ENCODE peak calls at places on chromosomes 13 and 19, in nine cellular contexts. D, W, E, Z, V, G, N, A and O are unnamed samples. For H3K36me3, the result is how much of the 10 kb centered on the place peaks cover.

GRCh38 chr19:45492627-45493470 is 4.0 kb downstream of the RTN2 start:
- DNase-seq in A (peak), V (peak), Z (no peak), N (no peak), D (no peak), W (no peak), E (peak), G (peak), O (no peak)

GRCh38 chr13:44516771-44517170 is 59.4 kb downstream of the TSC22D1 start:
- DNase-seq in G (no peak), A (no peak), V (no peak), D (no peak), N (no peak), W (no peak), E (no peak), Z (no peak), O (no peak)

GRCh38 chr13:114279770-114280169 is 1.6 kb upstream of the UPF3A start:
- DNase-seq in E (no peak), D (no peak), G (no peak), N (no peak), V (no peak), Z (no peak), W (no peak), A (no peak), O (no peak)

GRCh38 chr19:3284759-3285646 is 60.5 kb downstream of the CELF5 start:
- DNase-seq in Z (no peak), V (peak), N (peak), W (no peak), G (peak), A (peak), D (no peak), E (peak), O (peak)

GRCh38 chr19:45630463-45630862 is 8.7 kb downstream of the EML2 start:
- DNase-seq in A (no peak), W (no peak), N (no peak), D (no peak), Z (no peak), E (peak), V (no peak), G (no peak), O (no peak)

GRCh38 chr13:94063096-94063495 is 416.4 kb downstream of the DCT start:
- DNase-seq in N (no peak), Z (no peak), W (no peak), E (peak), V (no peak), A (no peak), G (no peak), D (no peak), O (no peak)

GRCh38 chr13:74770361-74770760 is 636.2 kb upstream of the KLF12 start:
- DNase-seq in V (no peak), E (peak), D (no peak), W (no peak), G (no peak), N (no peak), A (no peak), Z (no peak), O (no peak)

GRCh38 chr13:21670883-21671792 is at the start of gene FGF9:
- DNase-seq in W (no peak), E (peak), G (peak), V (peak), N (no peak), D (no peak), A (peak), Z (no peak), O (peak)

GRCh38 chr13:99495478-99496321 is 5.6 kb upstream of the TM9SF2 start:
- DNase-seq in A (no peak), E (no peak), G (no peak), W (no peak), N (no peak), Z (no peak), V (no peak), D (no peak), O (no peak)

GRCh38 chr13:63435668-63436275 is 2020.1 kb upstream of the PCDH20 start:
- DNase-seq in Z (no peak), D (no peak), A (no peak), G (no peak), N (no peak), V (no peak), E (peak), W (no peak), O (no peak)

GRCh38 chr13:31674056-31674455 is 65.3 kb upstream of the RXFP2 start:
- DNase-seq in A (no peak), V (no peak), N (no peak), W (no peak), Z (no peak), D (no peak), G (no peak), E (no peak), O (no peak)

GRCh38 chr19:44284968-44285367 is 19.9 kb downstream of the ZNF235 start:
- DNase-seq in W (no peak), D (no peak), V (no peak), E (no peak), A (no peak), N (no peak), Z (no peak), G (no peak), O (no peak)

GRCh38 chr13:113272791-113273190 is 24.2 kb upstream of the LAMP1 start:
- DNase-seq in V (no peak), E (no peak), N (no peak), D (no peak), Z (no peak), W (no peak), A (no peak), G (no peak), O (no peak)

GRCh38 chr19:18504886-18505610 is 16.8 kb downstream of the ELL start:
- DNase-seq in D (no peak), N (no peak), G (peak), A (peak), Z (no peak), E (no peak), W (no peak), V (no peak), O (no peak)
- TF ChIP-seq CTCF in D (no peak), N (no peak), G (no peak), A (no peak), Z (no peak), E (no peak), W (no peak), V (no peak), O (no peak)

GRCh38 chr19:17625043-17625442 is 63.1 kb downstream of the UNC13A start:
- DNase-seq in V (no peak), W (no peak), Z (no peak), G (no peak), N (no peak), D (no peak), E (no peak), A (no peak), O (no peak)
- H3K36me3 ChIP-seq in V (under half), W (under half), Z (under half), G (under half), N (under half), D (under half), E (under half), A (under half), O (under half)

DNA sequence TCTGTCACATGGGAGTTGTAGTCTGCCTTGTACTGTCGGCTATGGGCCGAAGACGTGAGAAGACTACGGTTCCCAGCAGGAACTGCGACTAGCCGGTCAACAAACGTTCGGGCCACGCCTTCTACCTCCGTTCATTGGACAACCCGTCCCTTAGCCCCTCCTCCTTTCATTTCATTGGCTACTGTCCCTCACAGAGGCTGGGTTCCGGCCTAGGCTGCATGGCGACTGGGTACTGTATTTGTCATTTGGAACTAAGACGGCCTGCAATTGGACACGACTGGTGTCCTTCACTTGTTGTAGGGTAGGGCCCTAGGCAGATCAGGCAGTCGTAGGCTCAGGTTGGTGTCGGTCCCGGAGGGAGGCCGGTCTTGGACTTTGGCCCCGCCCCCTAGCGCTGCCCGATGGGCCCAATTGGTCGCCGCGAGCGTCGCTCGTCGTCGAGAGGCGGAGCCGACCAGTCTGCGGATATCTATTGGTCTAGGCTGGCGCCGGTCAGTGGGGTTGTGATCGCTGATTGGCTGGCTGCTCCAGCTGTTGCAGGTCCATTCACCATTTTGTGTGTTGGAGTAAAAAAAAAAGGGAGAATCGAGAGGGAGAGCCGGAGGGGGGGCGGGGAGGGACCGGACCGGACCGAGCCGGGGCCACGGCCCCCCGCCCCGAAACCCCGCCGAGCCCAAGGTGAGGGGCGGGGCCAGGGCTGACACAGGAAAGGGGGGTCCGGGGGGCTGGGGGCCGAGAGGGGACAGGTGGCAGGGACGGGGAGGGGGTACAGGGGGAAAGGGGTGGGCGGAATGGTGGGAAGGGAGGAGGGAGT is at the start of gene CIC:
- DNase-seq in V (peak), N (peak), A (peak), E (peak), D (peak), W (peak), Z (peak), G (peak), O (peak)
- TF ChIP-seq POLR2A in V (no peak), N (no peak), A (peak), E (no peak), D (no peak), W (peak), Z (no peak), G (no peak), O (no peak)

DNA sequence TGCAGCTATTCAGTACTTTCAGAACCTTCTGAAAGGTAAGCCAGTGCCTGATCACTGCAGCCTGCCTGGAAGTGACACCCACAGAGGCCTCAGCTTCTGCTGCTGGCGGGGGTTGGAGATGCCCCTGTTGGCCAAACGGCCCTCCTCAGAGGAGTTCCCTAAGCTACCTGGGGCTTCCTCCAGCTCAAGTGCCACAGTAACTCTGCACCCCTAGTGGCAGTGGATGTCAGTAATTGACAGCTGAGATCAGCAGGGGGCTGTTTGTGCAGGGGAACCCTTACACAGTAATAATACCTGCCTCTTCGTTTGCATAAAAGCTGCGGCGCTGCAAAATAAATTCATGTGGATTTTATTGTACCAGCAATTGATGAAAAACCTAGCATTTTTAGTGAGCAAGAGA is 28.9 kb downstream of the TDRD12 start:
- DNase-seq in G (no peak), Z (no peak), N (no peak), V (no peak), A (no peak), D (no peak), E (no peak), W (no peak), O (no peak)
- TF ChIP-seq CTCF in G (no peak), Z (no peak), N (no peak), V (no peak), A (no peak), D (no peak), E (no peak), W (no peak), O (no peak)

GRCh38 chr13:50951366-50951765 is 41.8 kb downstream of the RNASEH2B start:
- DNase-seq in D (no peak), G (no peak), E (peak), W (no peak), N (no peak), V (no peak), A (no peak), Z (no peak), O (no peak)
- H3K36me3 ChIP-seq in D (under half), G (under half), E (under half), W (under half), N (under half), V (under half), A (under half), Z (under half), O (under half)

DNA sequence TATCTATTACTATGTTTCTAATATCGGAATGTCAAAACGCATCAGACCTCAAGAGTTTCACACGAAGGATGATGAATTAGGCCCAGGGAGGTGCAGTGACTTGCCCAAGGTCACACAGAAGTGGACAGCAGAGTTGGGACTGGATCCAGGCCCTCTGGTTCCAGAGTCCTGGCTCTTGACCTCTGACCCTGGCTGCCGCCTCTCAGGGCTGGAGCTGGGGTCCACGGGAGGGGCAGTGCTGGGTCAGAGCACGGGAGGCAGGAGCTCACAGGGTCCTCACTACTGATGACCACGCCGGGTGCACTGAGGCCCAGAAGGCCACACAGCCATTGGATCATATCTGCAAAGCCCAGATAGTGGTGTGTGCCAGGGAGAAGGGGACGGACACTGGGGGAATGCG is 9.2 kb upstream of the ASPDH start:
- DNase-seq in V (no peak), W (no peak), Z (no peak), E (no peak), D (no peak), G (no peak), A (no peak), N (no peak), O (no peak)
- TF ChIP-seq POLR2A in V (no peak), W (no peak), Z (no peak), E (no peak), D (no peak), G (no peak), A (no peak), N (no peak), O (no peak)

GRCh38 chr13:89650226-89650625 is 1697.3 kb upstream of the MIR17HG start:
- DNase-seq in G (no peak), N (no peak), D (no peak), V (no peak), E (no peak), W (no peak), Z (no peak), A (no peak), O (no peak)
- TF ChIP-seq CTCF in G (no peak), N (no peak), D (no peak), V (no peak), E (no peak), W (no peak), Z (no peak), A (no peak), O (no peak)